ENCODE peak calls at places on chromosomes 4 and X, in nine cellular contexts. N, L, C, H, Y, M, J, V and O are unnamed samples.

GRCh38 chrX:47097018-47097417 is 18.8 kb downstream of the RGN start:
- DNase-seq in N (no peak), L (no peak), C (no peak), H (no peak), Y (no peak), M (no peak), J (no peak), V (no peak), O (no peak)

GRCh38 chr4:156496797-156497196 is 474.8 kb downstream of the PDGFC start:
- DNase-seq in N (no peak), L (no peak), C (no peak), H (no peak), Y (no peak), M (no peak), J (no peak), V (no peak), O (no peak)

GRCh38 chr4:156473175-156473574 is 498.4 kb downstream of the PDGFC start:
- DNase-seq in N (no peak), L (no peak), C (no peak), H (no peak), Y (no peak), M (no peak), J (no peak), V (no peak), O (no peak)

GRCh38 chrX:39903937-39904336 is 193.8 kb downstream of the BCOR start:
- DNase-seq in N (no peak), L (no peak), C (no peak), H (no peak), Y (no peak), M (no peak), J (no peak), V (no peak), O (no peak)

GRCh38 chrX:39445336-39445735 is 644.1 kb downstream of the MID1IP1 start:
- DNase-seq in N (peak), L (no peak), C (no peak), H (no peak), Y (no peak), M (peak), J (peak), V (no peak), O (no peak)

GRCh38 chr4:41819621-41820020 is 71.1 kb upstream of the PHOX2B start:
- DNase-seq in N (no peak), L (no peak), C (no peak), H (no peak), Y (no peak), M (no peak), J (no peak), V (no peak), O (no peak)

GRCh38 chrX:110226931-110227330 is 91.0 kb downstream of the AMMECR1 start:
- DNase-seq in N (no peak), L (no peak), C (no peak), H (no peak), Y (no peak), M (no peak), J (no peak), V (no peak), O (no peak)

GRCh38 chr4:102734591-102735385 is 26.0 kb downstream of the MANBA start:
- DNase-seq in N (peak), L (no peak), C (no peak), H (no peak), Y (no peak), M (no peak), J (no peak), V (no peak), O (no peak)

GRCh38 chr4:2059034-2059725 is at the start of gene NAT8L:
- DNase-seq in N (peak), L (peak), C (peak), H (peak), Y (no peak), M (no peak), J (no peak), V (no peak), O (peak)

GRCh38 chr4:8556341-8557150 is 23.6 kb upstream of the GPR78 start:
- DNase-seq in N (no peak), L (no peak), C (no peak), H (no peak), Y (peak), M (no peak), J (no peak), V (no peak), O (no peak)

GRCh38 chrX:38109042-38109904 is 102.9 kb downstream of the SYTL5 start:
- DNase-seq in N (no peak), L (no peak), C (no peak), H (no peak), Y (no peak), M (peak), J (no peak), V (no peak), O (no peak)

GRCh38 chrX:130171446-130172126 is at the start of gene RAB33A:
- DNase-seq in N (no peak), L (no peak), C (peak), H (peak), Y (peak), M (no peak), J (peak), V (no peak), O (peak)

GRCh38 chrX:39705299-39705698 is 392.5 kb downstream of the BCOR start:
- DNase-seq in N (no peak), L (peak), C (peak), H (no peak), Y (peak), M (peak), J (no peak), V (no peak), O (peak)

GRCh38 chrX:21266949-21267348 is 107.3 kb upstream of the CNKSR2 start:
- DNase-seq in N (no peak), L (no peak), C (no peak), H (no peak), Y (no peak), M (no peak), J (no peak), V (no peak), O (no peak)

GRCh38 chr4:52945982-52946381 is 83.9 kb downstream of the RASL11B start:
- DNase-seq in N (no peak), L (no peak), C (no peak), H (no peak), Y (no peak), M (no peak), J (no peak), V (no peak), O (no peak)

GRCh38 chr4:24488399-24489164 is 95.8 kb downstream of the DHX15 start:
- DNase-seq in N (peak), L (peak), C (peak), H (no peak), Y (peak), M (peak), J (peak), V (peak), O (peak)

GRCh38 chrX:9279271-9279596 is 185.6 kb upstream of the TBL1X start:
- DNase-seq in N (no peak), L (no peak), C (no peak), H (no peak), Y (no peak), M (no peak), J (no peak), V (no peak), O (no peak)

GRCh38 chr4:149987330-149987751 is 90.9 kb upstream of the DCLK2 start:
- DNase-seq in N (no peak), L (no peak), C (no peak), H (no peak), Y (no peak), M (no peak), J (no peak), V (no peak), O (no peak)

GRCh38 chr4:2340272-2341061 is 78.0 kb downstream of the ZFYVE28 start:
- DNase-seq in N (no peak), L (no peak), C (no peak), H (peak), Y (peak), M (peak), J (no peak), V (peak), O (peak)

GRCh38 chr4:3388461-3389185 is 53.1 kb upstream of the HGFAC start:
- DNase-seq in N (no peak), L (no peak), C (peak), H (peak), Y (peak), M (no peak), J (no peak), V (peak), O (no peak)

GRCh38 chrX:48540015-48540350 is 469 bp downstream of the TBC1D25 start:
- DNase-seq in N (no peak), L (no peak), C (no peak), H (no peak), Y (no peak), M (peak), J (peak), V (no peak), O (peak)

GRCh38 chr4:17232575-17233253 is 279.2 kb downstream of the QDPR start:
- DNase-seq in N (no peak), L (no peak), C (no peak), H (no peak), Y (no peak), M (no peak), J (no peak), V (no peak), O (no peak)

GRCh38 chr4:183905081-183905592 is at the start of gene STOX2:
- DNase-seq in N (no peak), L (peak), C (peak), H (peak), Y (peak), M (peak), J (no peak), V (peak), O (peak)

GRCh38 chr4:29002151-29002550 is 1718.0 kb upstream of the PCDH7 start:
- DNase-seq in N (no peak), L (no peak), C (no peak), H (no peak), Y (no peak), M (no peak), J (no peak), V (no peak), O (no peak)

GRCh38 chr4:51831133-51831532 is 11.8 kb upstream of the DCUN1D4 start:
- DNase-seq in N (peak), L (peak), C (peak), H (no peak), Y (peak), M (peak), J (peak), V (no peak), O (peak)

GRCh38 chr4:166839615-166840251 is 394.6 kb downstream of the SPOCK3 start:
- DNase-seq in N (no peak), L (no peak), C (no peak), H (no peak), Y (no peak), M (no peak), J (no peak), V (no peak), O (no peak)

GRCh38 chr4:1244978-1245471 is 3.9 kb downstream of the CTBP1 start:
- DNase-seq in N (no peak), L (peak), C (no peak), H (no peak), Y (no peak), M (no peak), J (no peak), V (peak), O (no peak)

GRCh38 chrX:139932077-139932900 is 564 bp downstream of the ATP11C start:
- DNase-seq in N (peak), L (peak), C (peak), H (peak), Y (peak), M (peak), J (peak), V (peak), O (peak)

GRCh38 chr4:10664408-10664807 is 20.2 kb downstream of the CLNK start:
- DNase-seq in N (no peak), L (no peak), C (no peak), H (no peak), Y (no peak), M (no peak), J (no peak), V (no peak), O (peak)
- H3K27ac ChIP-seq in N (no peak), L (no peak), C (no peak), H (no peak), Y (no peak), M (no peak), J (no peak), V (no peak), O (no peak)

GRCh38 chr4:15961778-15962510 is 1.0 kb downstream of the FGFBP2 start:
- DNase-seq in N (no peak), L (no peak), C (no peak), H (no peak), Y (no peak), M (no peak), J (no peak), V (no peak), O (no peak)

GRCh38 chr4:15965325-15965724 is 2.4 kb upstream of the FGFBP2 start:
- DNase-seq in N (no peak), L (no peak), C (no peak), H (no peak), Y (no peak), M (no peak), J (no peak), V (no peak), O (no peak)

GRCh38 chr4:15964159-15964558 is 1.2 kb upstream of the FGFBP2 start:
- DNase-seq in N (peak), L (no peak), C (no peak), H (no peak), Y (no peak), M (no peak), J (no peak), V (no peak), O (no peak)

GRCh38 chr4:15963568-15963967 is 593 bp upstream of the FGFBP2 start:
- DNase-seq in N (no peak), L (no peak), C (peak), H (no peak), Y (peak), M (no peak), J (peak), V (no peak), O (no peak)

DNA sequence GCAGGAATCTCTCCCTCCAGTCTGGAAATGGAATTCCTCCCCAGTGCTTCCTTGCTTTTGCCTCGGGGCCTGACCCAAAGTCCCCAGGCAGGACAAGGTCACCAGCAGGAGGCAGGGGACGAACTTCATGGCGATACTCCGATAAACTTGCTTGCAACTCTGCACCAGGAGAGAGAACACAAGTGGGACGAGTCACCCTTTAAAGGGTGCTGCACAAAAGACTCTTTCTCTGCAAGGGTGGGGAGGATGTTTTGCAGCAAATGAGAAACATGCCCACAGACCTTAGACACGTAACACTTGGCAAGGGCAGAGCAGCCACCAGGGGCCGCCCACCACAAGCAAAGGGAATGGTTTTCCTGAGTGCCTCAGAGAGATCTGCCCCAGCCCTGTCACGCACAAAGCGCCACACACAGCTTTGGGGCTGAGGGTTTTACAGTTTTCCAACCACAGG is at the start of gene FGFBP2:
- DNase-seq in N (peak), L (no peak), C (peak), H (no peak), Y (no peak), M (peak), J (peak), V (no peak), O (no peak)
- TF ChIP-seq CTCF in N (peak), L (peak), C (peak), H (peak), Y (peak), M (peak), J (peak), V (peak), O (no peak)

GRCh38 chr4:9979101-9979815 is 42.0 kb downstream of the SLC2A9 start:
- DNase-seq in N (no peak), L (no peak), C (no peak), H (no peak), Y (no peak), M (no peak), J (no peak), V (no peak), O (no peak)
- H3K4me3 ChIP-seq in N (no peak), L (no peak), C (no peak), H (no peak), Y (no peak), M (no peak), J (no peak), V (no peak), O (no peak)

GRCh38 chrX:6959006-6959405 is 188.5 kb upstream of the STS start:
- DNase-seq in N (no peak), L (no peak), C (no peak), H (no peak), Y (no peak), M (peak), J (no peak), V (no peak), O (no peak)

GRCh38 chrX:6954836-6955235 is 192.7 kb upstream of the STS start:
- DNase-seq in N (no peak), L (no peak), C (no peak), H (no peak), Y (no peak), M (no peak), J (no peak), V (no peak), O (no peak)
- H3K27ac ChIP-seq in N (no peak), L (no peak), C (no peak), H (no peak), Y (no peak), M (no peak), J (no peak), V (no peak), O (no peak)

GRCh38 chr4:88823058-88823919 is 125.7 kb upstream of the NAP1L5 start:
- DNase-seq in N (no peak), L (peak), C (peak), H (no peak), Y (peak), M (peak), J (peak), V (peak), O (peak)

GRCh38 chr4:88820723-88821368 is 123.2 kb upstream of the NAP1L5 start:
- DNase-seq in N (no peak), L (no peak), C (no peak), H (no peak), Y (no peak), M (no peak), J (no peak), V (no peak), O (no peak)

GRCh38 chr4:88817740-88818139 is 120.1 kb upstream of the NAP1L5 start:
- DNase-seq in N (no peak), L (no peak), C (no peak), H (no peak), Y (no peak), M (no peak), J (no peak), V (no peak), O (no peak)

GRCh38 chr4:88822034-88822433 is 124.4 kb upstream of the NAP1L5 start:
- DNase-seq in N (no peak), L (no peak), C (no peak), H (no peak), Y (no peak), M (no peak), J (no peak), V (no peak), O (no peak)

DNA sequence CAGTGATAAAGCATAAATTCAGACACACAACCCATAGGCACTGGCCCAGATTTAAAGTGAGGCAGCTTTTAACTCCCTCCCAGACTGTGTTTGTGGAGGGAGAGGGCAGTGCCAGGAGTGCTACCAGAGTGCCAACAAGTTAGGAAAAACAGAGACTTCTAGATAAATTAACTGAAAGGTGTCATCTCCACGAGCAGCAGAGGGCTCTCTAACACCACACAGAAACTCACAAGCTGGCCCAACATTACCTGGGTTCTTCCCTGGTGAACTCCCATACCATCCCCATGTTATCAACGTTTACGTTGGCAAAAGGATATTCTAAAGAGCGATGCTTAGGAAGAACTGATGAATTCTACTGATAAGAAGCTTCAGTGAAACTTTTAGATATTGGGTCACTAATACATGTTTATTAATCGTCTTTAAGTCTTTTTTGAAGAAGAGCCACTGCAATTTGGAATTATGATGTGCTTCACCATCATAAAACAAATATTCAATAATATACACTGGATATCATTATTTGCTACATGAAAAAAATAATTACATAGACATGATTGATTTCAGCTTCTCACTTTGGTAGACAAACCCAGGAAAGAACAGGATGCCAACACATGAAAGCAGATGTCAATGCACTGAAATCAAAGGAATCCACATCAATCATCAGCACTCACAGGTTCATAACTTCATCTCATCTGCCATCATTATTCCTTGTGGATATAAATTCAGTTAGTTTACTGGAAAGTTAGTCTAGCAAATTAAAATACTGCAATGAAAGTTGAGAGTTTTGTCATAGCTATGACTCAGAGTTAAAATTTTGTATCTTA is 121.2 kb upstream of the NAP1L5 start:
- DNase-seq in N (peak), L (peak), C (no peak), H (no peak), Y (no peak), M (peak), J (peak), V (no peak), O (peak)
- TF ChIP-seq CTCF in N (peak), L (peak), C (peak), H (peak), Y (peak), M (peak), J (peak), V (peak), O (peak)

GRCh38 chr4:87054900-87055299 is 120.1 kb downstream of the AFF1 start:
- DNase-seq in N (no peak), L (no peak), C (no peak), H (no peak), Y (no peak), M (no peak), J (no peak), V (no peak), O (no peak)

GRCh38 chr4:87056884-87057283 is 122.1 kb downstream of the AFF1 start:
- DNase-seq in N (no peak), L (no peak), C (no peak), H (no peak), Y (no peak), M (no peak), J (no peak), V (no peak), O (no peak)

GRCh38 chr4:87053064-87053693 is 118.4 kb downstream of the AFF1 start:
- DNase-seq in N (no peak), L (no peak), C (no peak), H (no peak), Y (no peak), M (no peak), J (no peak), V (no peak), O (no peak)

GRCh38 chr4:87053802-87054767 is 119.3 kb downstream of the AFF1 start:
- DNase-seq in N (peak), L (no peak), C (no peak), H (no peak), Y (no peak), M (no peak), J (no peak), V (no peak), O (no peak)

GRCh38 chr4:87055340-87055739 is 120.5 kb downstream of the AFF1 start:
- DNase-seq in N (no peak), L (no peak), C (no peak), H (no peak), Y (no peak), M (no peak), J (no peak), V (no peak), O (no peak)
- H3K4me3 ChIP-seq in N (no peak), L (peak), C (no peak), H (no peak), Y (no peak), M (no peak), J (no peak), V (no peak), O (no peak)

GRCh38 chr4:144181386-144181785 is 40.9 kb upstream of the GYPA start:
- DNase-seq in N (peak), L (no peak), C (no peak), H (no peak), Y (no peak), M (no peak), J (no peak), V (no peak), O (no peak)
- H3K27ac ChIP-seq in N (no peak), L (no peak), C (no peak), H (no peak), Y (no peak), M (no peak), J (no peak), V (no peak), O (no peak)

DNA sequence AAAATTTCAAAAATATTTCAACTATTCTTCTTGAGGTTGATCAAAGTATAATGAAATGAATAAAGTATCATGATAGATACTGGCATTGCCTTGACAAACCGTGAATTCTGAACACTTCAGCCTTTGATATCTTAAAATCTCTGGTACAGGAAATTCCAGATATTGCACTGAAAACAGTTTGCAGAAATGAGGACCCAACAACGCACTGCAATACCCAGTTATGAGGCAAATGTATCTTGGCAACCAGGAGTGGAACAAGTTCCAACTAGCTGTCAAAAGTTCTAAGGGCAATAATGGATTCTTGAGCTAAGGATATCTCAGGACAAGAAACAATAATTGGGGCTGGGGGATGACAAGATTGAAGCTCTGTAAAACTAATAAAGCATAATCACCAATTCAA is 38.2 kb downstream of the EIF4E start:
- DNase-seq in N (no peak), L (no peak), C (no peak), H (no peak), Y (no peak), M (no peak), J (no peak), V (no peak), O (no peak)
- TF ChIP-seq CTCF in N (no peak), L (no peak), C (no peak), H (no peak), Y (no peak), M (no peak), J (no peak), V (no peak), O (no peak)

GRCh38 chrX:27915617-27916016 is 65.6 kb downstream of the DCAF8L1 start:
- DNase-seq in N (no peak), L (no peak), C (no peak), H (no peak), Y (no peak), M (no peak), J (no peak), V (no peak), O (no peak)
- H3K4me3 ChIP-seq in N (no peak), L (no peak), C (no peak), H (no peak), Y (no peak), M (no peak), J (no peak), V (no peak), O (no peak)